ENCODE peak calls at places on chromosomes 12 and 14, in seven cellular contexts. M is lung, F is breast epithelium, I is K562, Y is neural progenitor cell, N is caudate nucleus, K is esophagus squamous epithelium. R is an unnamed sample.

GRCh38 chr14:100103261-100104005 is 38.2 kb downstream of the EVL start:
- DNase-seq in M (no peak), F (no peak), I (no peak), Y (no peak), N (no peak), K (no peak), R (no peak)

GRCh38 chr12:112148031-112148513 is 22.7 kb downstream of the TRAFD1 start:
- DNase-seq in M (no peak), F (no peak), I (no peak), Y (no peak), N (no peak), K (no peak), R (no peak)

GRCh38 chr14:51442513-51443175 is 202.6 kb downstream of the TMX1 start:
- DNase-seq in M (no peak), F (no peak), I (no peak), Y (no peak), N (no peak), K (no peak), R (no peak)

GRCh38 chr14:51954657-51955056 is 34.7 kb upstream of the RTRAF start:
- DNase-seq in M (no peak), F (no peak), I (no peak), Y (no peak), N (no peak), K (no peak), R (no peak)

GRCh38 chr14:93946506-93947170 is 19.5 kb downstream of the FAM181A start:
- DNase-seq in M (no peak), F (no peak), I (no peak), Y (no peak), N (no peak), K (no peak), R (no peak)

GRCh38 chr12:132322206-132323132 is 6.9 kb downstream of the GALNT9 start:
- DNase-seq in M (no peak), F (no peak), I (no peak), Y (no peak), N (no peak), K (no peak), R (no peak)

GRCh38 chr12:41225179-41225578 is 37.1 kb downstream of the PDZRN4 start:
- DNase-seq in M (no peak), F (no peak), I (no peak), Y (no peak), N (no peak), K (no peak), R (no peak)

GRCh38 chr14:94043111-94043755 is 17.1 kb downstream of the OTUB2 start:
- DNase-seq in M (no peak), F (no peak), I (no peak), Y (no peak), N (no peak), K (no peak), R (no peak)

GRCh38 chr12:120216742-120217595 is 16.1 kb upstream of the RPLP0 start:
- DNase-seq in M (no peak), F (no peak), I (no peak), Y (no peak), N (no peak), K (no peak), R (no peak)

GRCh38 chr12:131142891-131143637 is 189.4 kb downstream of the ADGRD1 start:
- DNase-seq in M (no peak), F (no peak), I (no peak), Y (no peak), N (no peak), K (no peak), R (no peak)

GRCh38 chr14:105212541-105213305 is 31.6 kb upstream of the NUDT14 start:
- DNase-seq in M (no peak), F (no peak), I (no peak), Y (no peak), N (no peak), K (no peak), R (no peak)

GRCh38 chr14:94481468-94482131 is 5.6 kb upstream of the SERPINA9 start:
- DNase-seq in M (no peak), F (no peak), I (no peak), Y (no peak), N (no peak), K (no peak), R (no peak)

GRCh38 chr14:104558231-104559042 is 21.1 kb upstream of the C14orf180 start:
- DNase-seq in M (no peak), F (no peak), I (no peak), Y (no peak), N (no peak), K (no peak), R (no peak)

GRCh38 chr14:98889836-98890185 is 382.2 kb downstream of the BCL11B start:
- DNase-seq in M (no peak), F (no peak), I (no peak), Y (no peak), N (no peak), K (no peak), R (no peak)

GRCh38 chr14:98888281-98888680 is 383.7 kb downstream of the BCL11B start:
- DNase-seq in M (no peak), F (no peak), I (no peak), Y (no peak), N (no peak), K (no peak), R (no peak)

GRCh38 chr14:98889107-98889835 is 382.7 kb downstream of the BCL11B start:
- DNase-seq in M (no peak), F (no peak), I (no peak), Y (no peak), N (no peak), K (no peak), R (no peak)

GRCh38 chr14:98893675-98894074 is 378.3 kb downstream of the BCL11B start:
- DNase-seq in M (no peak), F (no peak), I (no peak), Y (no peak), N (no peak), K (no peak), R (no peak)

GRCh38 chr14:98890556-98891340 is 381.2 kb downstream of the BCL11B start:
- DNase-seq in M (no peak), F (no peak), I (no peak), Y (peak; percentile 73), N (no peak), K (no peak), R (no peak)
- H3K27ac ChIP-seq in M (no peak overlapping the region), F (no peak overlapping the region), I (no peak overlapping the region), Y (peak overlapping the region; percentile 74), N (no peak overlapping the region), K (no peak overlapping the region), R (no peak overlapping the region)

DNA sequence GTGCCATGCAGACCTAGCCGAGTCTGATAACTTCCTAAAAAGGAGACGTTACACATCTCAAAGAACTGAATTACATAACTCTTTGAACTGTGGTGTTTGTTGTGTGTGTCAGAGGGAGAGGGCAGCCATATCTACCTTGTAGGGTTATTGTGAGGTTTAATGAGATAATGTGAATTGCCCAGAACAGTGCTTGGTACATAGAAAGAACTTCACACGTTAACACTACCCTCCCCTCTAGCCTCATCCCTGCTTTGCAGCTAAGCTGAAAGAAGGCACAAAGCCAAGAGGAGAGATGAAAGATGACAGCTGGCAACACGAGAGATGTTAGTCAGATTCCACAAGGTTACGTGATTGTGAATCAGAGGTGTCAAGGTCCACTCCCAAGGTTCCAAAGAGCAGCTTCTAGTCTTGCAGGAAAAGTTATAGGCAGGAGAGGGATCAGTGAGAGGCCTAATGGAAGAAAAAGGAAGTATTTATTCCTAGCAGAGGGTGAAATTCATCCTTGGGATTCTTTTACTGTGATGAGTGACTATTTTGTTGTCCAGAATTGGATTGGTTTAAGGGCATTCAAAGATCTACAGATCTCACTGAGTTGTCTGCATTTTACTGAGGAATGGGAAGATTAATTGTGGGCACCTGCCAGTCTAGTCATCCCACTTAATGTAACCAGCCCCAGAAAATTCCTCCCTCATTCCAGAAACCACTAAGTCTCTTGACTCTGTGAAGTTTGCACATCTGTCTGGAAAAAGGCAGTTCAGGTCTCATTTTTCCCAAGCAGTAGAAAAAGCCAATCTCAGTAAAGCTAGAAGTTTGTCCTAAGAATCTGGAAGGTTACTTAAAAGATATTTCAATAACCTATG is 25.9 kb upstream of the WNK1 start:
- DNase-seq in M (no peak), F (no peak), I (no peak), Y (no peak), N (no peak), K (no peak), R (no peak)
- H3K27ac ChIP-seq in M (no peak overlapping the region), F (no peak overlapping the region), I (no peak overlapping the region), Y (no peak overlapping the region), N (no peak overlapping the region), K (no peak overlapping the region), R (no peak overlapping the region)

GRCh38 chr12:124835652-124836410 is 27.8 kb downstream of the SCARB1 start:
- DNase-seq in M (no peak), F (no peak), I (no peak), Y (no peak), N (no peak), K (no peak), R (no peak)
- H3K27ac ChIP-seq in M (no peak overlapping the region), F (no peak overlapping the region), I (no peak overlapping the region), Y (no peak overlapping the region), N (peak overlapping the region; percentile 40), K (no peak overlapping the region), R (no peak overlapping the region)

GRCh38 chr14:103243764-103244737 is 90.0 kb upstream of the EIF5 start:
- DNase-seq in M (no peak), F (no peak), I (no peak), Y (no peak), N (no peak), K (no peak), R (no peak)

GRCh38 chr14:103247169-103247606 is 86.8 kb upstream of the EIF5 start:
- DNase-seq in M (no peak), F (no peak), I (no peak), Y (no peak), N (no peak), K (no peak), R (no peak)

GRCh38 chr14:103250888-103251287 is 83.1 kb upstream of the EIF5 start:
- DNase-seq in M (no peak), F (no peak), I (no peak), Y (no peak), N (no peak), K (no peak), R (no peak)

GRCh38 chr14:103250181-103250580 is 83.9 kb upstream of the EIF5 start:
- DNase-seq in M (no peak), F (no peak), I (no peak), Y (no peak), N (no peak), K (no peak), R (no peak)

DNA sequence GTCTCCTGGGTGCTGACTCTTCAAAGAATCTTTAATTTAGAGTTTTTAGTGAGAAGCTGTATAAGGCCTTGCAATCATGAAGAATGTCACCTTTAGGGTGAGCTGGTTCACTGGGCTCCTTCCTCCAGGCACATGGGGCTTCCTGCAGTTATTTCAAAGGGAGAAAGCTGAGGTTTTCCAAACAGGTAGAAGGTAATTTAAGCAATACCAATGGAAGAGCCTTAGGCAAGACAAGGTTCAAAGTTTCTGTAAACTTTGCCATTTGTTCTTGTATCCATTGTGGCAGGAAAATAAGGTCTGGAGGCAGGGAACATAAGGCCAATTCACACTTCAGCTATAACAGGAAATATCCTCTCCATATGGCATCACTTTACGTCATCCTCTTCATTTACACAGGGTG is 87.9 kb upstream of the EIF5 start:
- DNase-seq in M (no peak), F (no peak), I (no peak), Y (no peak), N (no peak), K (no peak), R (no peak)
- H3K27ac ChIP-seq in M (no peak overlapping the region), F (no peak overlapping the region), I (no peak overlapping the region), Y (no peak overlapping the region), N (no peak overlapping the region), K (no peak overlapping the region), R (no peak overlapping the region)

R was measured in MM.1S.